ENCODE peak calls at places on chromosome X, in four cellular contexts. P is NCI-H526 treated with DMSO at 0.1 percent for 48 hours; S is fibroblast of lung; M is activated T-helper 1 cell treated with anti-CD3 and anti-CD28 coated beads, Interleukin-2, amount 50 U/mL, for 16 hours. R is an unnamed sample.

GRCh38 chrX:108091878-108092291 is 307 bp downstream of the ATG4A start:
- DNase-seq in P (peak), S (no peak), M (no peak), R (no peak)

GRCh38 chrX:32929040-32929439 is 282.3 kb downstream of the DMD start:
- DNase-seq in P (no peak), S (no peak), M (no peak), R (no peak)

GRCh38 chrX:97847885-97848679 is 964.4 kb downstream of the RPA4 start:
- DNase-seq in P (no peak), S (no peak), M (no peak), R (no peak)

GRCh38 chrX:19513383-19513782 is 1.9 kb downstream of the MAP3K15 start:
- DNase-seq in P (no peak), S (peak), M (no peak), R (peak)

GRCh38 chrX:99933865-99934264 is 476.2 kb downstream of the PCDH19 start:
- DNase-seq in P (no peak), S (no peak), M (no peak), R (no peak)

GRCh38 chrX:316351-317325 is 2.0 kb downstream of the GTPBP6 start:
- DNase-seq in P (no peak), S (no peak), M (no peak), R (no peak)

GRCh38 chrX:150036181-150036580 is 97.9 kb upstream of the EOLA2 start:
- DNase-seq in P (no peak), S (peak), M (no peak), R (peak)

GRCh38 chrX:139844884-139845283 is 88.0 kb downstream of the ATP11C start:
- DNase-seq in P (no peak), S (no peak), M (no peak), R (no peak)

GRCh38 chrX:106862972-106863688 is 40.0 kb downstream of the RIPPLY1 start:
- DNase-seq in P (peak), S (no peak), M (no peak), R (no peak)

GRCh38 chrX:9942086-9942485 is 25.1 kb upstream of the CLDN34 start:
- DNase-seq in P (no peak), S (no peak), M (peak), R (no peak)

GRCh38 chrX:71657267-71657666 is 10.1 kb upstream of the LOC101059915 start:
- DNase-seq in P (no peak), S (no peak), M (no peak), R (no peak)

GRCh38 chrX:119981286-119982070 is 37.9 kb upstream of the NKAP start:
- DNase-seq in P (no peak), S (peak), M (no peak), R (peak)

GRCh38 chrX:153885968-153886903 is at the start of gene L1CAM:
- DNase-seq in P (no peak), S (no peak), M (no peak), R (peak)

R was measured in foreskin fibroblast.